ENCODE peak calls at places on chromosomes 2 and 18, in nine cellular contexts. One of them, this sample, is unnamed.
A peak's percentile ranks its signal among the peaks of the same experiment; 100 is the strongest.

GRCh38 chr2:98240796-98241398 is 105.4 kb upstream of the CNGA3 start:
- DNase-seq in PC-9: no peak
- DNase-seq in WERI-Rb-1: no peak
- DNase-seq in stomach: no peak
- DNase-seq in fibroblast of mammary gland: no peak
- DNase-seq in GM12865: no peak
- DNase-seq in astrocyte of the spinal cord: no peak
- DNase-seq in heart left ventricle: no peak
- DNase-seq in colonic mucosa: no peak
- DNase-seq in this sample: no peak

GRCh38 chr18:68865021-68865420 is 67.1 kb downstream of the CCDC102B start:
- DNase-seq in PC-9: no peak
- DNase-seq in WERI-Rb-1: no peak
- DNase-seq in stomach: no peak
- DNase-seq in fibroblast of mammary gland: no peak
- DNase-seq in GM12865: peak; percentile 12
- DNase-seq in astrocyte of the spinal cord: no peak
- DNase-seq in heart left ventricle: no peak
- DNase-seq in colonic mucosa: no peak
- DNase-seq in this sample: no peak

GRCh38 chr2:28608061-28608828 is 112.4 kb downstream of the PLB1 start:
- DNase-seq in PC-9: no peak
- DNase-seq in WERI-Rb-1: peak; percentile 45
- DNase-seq in stomach: no peak
- DNase-seq in fibroblast of mammary gland: no peak
- DNase-seq in GM12865: no peak
- DNase-seq in astrocyte of the spinal cord: no peak
- DNase-seq in heart left ventricle: peak; percentile 65
- DNase-seq in colonic mucosa: no peak
- DNase-seq in this sample: no peak

GRCh38 chr2:133461484-133461883 is 106.8 kb downstream of the NCKAP5 start:
- DNase-seq in PC-9: no peak
- DNase-seq in WERI-Rb-1: no peak
- DNase-seq in stomach: no peak
- DNase-seq in fibroblast of mammary gland: no peak
- DNase-seq in GM12865: no peak
- DNase-seq in astrocyte of the spinal cord: no peak
- DNase-seq in heart left ventricle: no peak
- DNase-seq in colonic mucosa: no peak
- DNase-seq in this sample: no peak

GRCh38 chr18:50051288-50051687 is 143.7 kb downstream of the MYO5B start:
- DNase-seq in PC-9: peak; percentile 10
- DNase-seq in WERI-Rb-1: peak; percentile 45
- DNase-seq in stomach: no peak
- DNase-seq in fibroblast of mammary gland: peak; percentile 14
- DNase-seq in GM12865: no peak
- DNase-seq in astrocyte of the spinal cord: no peak
- DNase-seq in heart left ventricle: no peak
- DNase-seq in colonic mucosa: no peak
- DNase-seq in this sample: peak; percentile 50

GRCh38 chr2:47528874-47529273 is 125.9 kb downstream of the MSH2 start:
- DNase-seq in PC-9: no peak
- DNase-seq in WERI-Rb-1: no peak
- DNase-seq in stomach: no peak
- DNase-seq in fibroblast of mammary gland: peak; percentile 39
- DNase-seq in GM12865: no peak
- DNase-seq in astrocyte of the spinal cord: peak; percentile 59
- DNase-seq in heart left ventricle: no peak
- DNase-seq in colonic mucosa: no peak
- DNase-seq in this sample: no peak

GRCh38 chr2:239605409-239605808 is 204.6 kb upstream of the HDAC4 start:
- DNase-seq in PC-9: no peak
- DNase-seq in WERI-Rb-1: no peak
- DNase-seq in stomach: no peak
- DNase-seq in fibroblast of mammary gland: no peak
- DNase-seq in GM12865: no peak
- DNase-seq in astrocyte of the spinal cord: no peak
- DNase-seq in heart left ventricle: no peak
- DNase-seq in colonic mucosa: no peak
- DNase-seq in this sample: no peak

GRCh38 chr2:63861220-63861822 is 19.6 kb downstream of the UGP2 start:
- DNase-seq in PC-9: no peak
- DNase-seq in WERI-Rb-1: peak; percentile 60
- DNase-seq in stomach: peak; percentile 60
- DNase-seq in fibroblast of mammary gland: peak; percentile 80
- DNase-seq in GM12865: peak; percentile 81
- DNase-seq in astrocyte of the spinal cord: peak; percentile 60
- DNase-seq in heart left ventricle: peak; percentile 48
- DNase-seq in colonic mucosa: peak; percentile 58
- DNase-seq in this sample: peak; percentile 51

GRCh38 chr2:235084424-235084823 is 132.6 kb downstream of the SH3BP4 start:
- DNase-seq in PC-9: no peak
- DNase-seq in WERI-Rb-1: no peak
- DNase-seq in stomach: no peak
- DNase-seq in fibroblast of mammary gland: no peak
- DNase-seq in GM12865: no peak
- DNase-seq in astrocyte of the spinal cord: no peak
- DNase-seq in heart left ventricle: no peak
- DNase-seq in colonic mucosa: no peak
- DNase-seq in this sample: no peak

GRCh38 chr2:231308631-231309414 is 86.7 kb upstream of the B3GNT7 start:
- DNase-seq in PC-9: peak; percentile 26
- DNase-seq in WERI-Rb-1: no peak
- DNase-seq in stomach: no peak
- DNase-seq in fibroblast of mammary gland: peak; percentile 40
- DNase-seq in GM12865: no peak
- DNase-seq in astrocyte of the spinal cord: peak; percentile 83
- DNase-seq in heart left ventricle: no peak
- DNase-seq in colonic mucosa: no peak
- DNase-seq in this sample: no peak

GRCh38 chr2:239216251-239216613 is 184.6 kb downstream of the HDAC4 start:
- DNase-seq in PC-9: no peak
- DNase-seq in WERI-Rb-1: no peak
- DNase-seq in stomach: no peak
- DNase-seq in fibroblast of mammary gland: no peak
- DNase-seq in GM12865: no peak
- DNase-seq in astrocyte of the spinal cord: no peak
- DNase-seq in heart left ventricle: no peak
- DNase-seq in colonic mucosa: no peak
- DNase-seq in this sample: no peak

GRCh38 chr2:142065156-142065555 is 65.7 kb downstream of the LRP1B start:
- DNase-seq in PC-9: no peak
- DNase-seq in WERI-Rb-1: no peak
- DNase-seq in stomach: no peak
- DNase-seq in fibroblast of mammary gland: no peak
- DNase-seq in GM12865: no peak
- DNase-seq in astrocyte of the spinal cord: no peak
- DNase-seq in heart left ventricle: no peak
- DNase-seq in colonic mucosa: no peak
- DNase-seq in this sample: no peak

GRCh38 chr2:101776172-101777043 is 78.9 kb downstream of the MAP4K4 start:
- DNase-seq in PC-9: no peak
- DNase-seq in WERI-Rb-1: no peak
- DNase-seq in stomach: no peak
- DNase-seq in fibroblast of mammary gland: no peak
- DNase-seq in GM12865: no peak
- DNase-seq in astrocyte of the spinal cord: no peak
- DNase-seq in heart left ventricle: no peak
- DNase-seq in colonic mucosa: no peak
- DNase-seq in this sample: no peak

DNA sequence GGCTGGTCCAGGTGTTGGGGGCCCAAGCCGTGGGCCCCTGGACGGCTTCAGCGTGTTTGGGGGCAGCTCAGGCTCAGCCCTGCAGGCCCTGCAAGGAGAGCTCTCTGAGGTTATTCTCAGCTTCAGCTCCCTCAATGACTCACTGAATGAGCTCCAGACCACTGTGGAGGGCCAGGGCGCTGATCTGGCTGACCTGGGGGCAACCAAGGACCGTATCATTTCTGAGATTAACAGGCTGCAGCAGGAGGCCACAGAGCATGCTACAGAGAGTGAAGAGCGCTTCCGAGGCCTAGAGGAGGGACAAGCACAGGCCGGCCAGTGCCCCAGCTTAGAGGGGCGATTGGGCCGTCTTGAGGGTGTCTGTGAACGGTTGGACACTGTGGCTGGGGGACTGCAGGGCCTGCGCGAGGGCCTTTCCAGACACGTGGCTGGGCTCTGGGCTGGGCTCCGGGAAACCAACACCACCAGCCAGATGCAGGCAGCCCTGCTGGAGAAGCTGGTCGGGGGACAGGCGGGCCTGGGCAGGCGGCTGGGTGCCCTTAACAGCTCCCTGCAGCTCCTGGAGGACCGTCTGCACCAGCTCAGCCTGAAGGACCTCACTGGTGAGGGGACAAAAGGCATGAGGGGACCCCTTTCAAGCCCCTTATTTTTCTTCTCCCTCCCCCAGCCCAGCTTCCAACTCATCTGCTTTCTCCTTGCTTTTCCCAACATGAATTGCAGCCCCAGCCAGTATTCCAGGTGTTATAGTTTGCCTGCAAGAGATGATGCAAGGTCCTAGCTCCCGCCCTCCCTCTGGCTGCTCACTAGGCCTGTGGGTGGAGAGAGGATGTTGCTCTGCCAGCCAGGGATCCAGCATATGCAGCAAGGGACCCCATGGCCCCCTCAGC is 2.9 kb upstream of the KHK start:
- DNase-seq in PC-9: no peak
- DNase-seq in WERI-Rb-1: no peak
- DNase-seq in stomach: no peak
- DNase-seq in fibroblast of mammary gland: no peak
- DNase-seq in GM12865: no peak
- DNase-seq in astrocyte of the spinal cord: no peak
- DNase-seq in heart left ventricle: no peak
- DNase-seq in colonic mucosa: no peak
- DNase-seq in this sample: no peak
- TF ChIP-seq CTCF in PC-9: no peak
- TF ChIP-seq CTCF in WERI-Rb-1: no peak
- TF ChIP-seq CTCF in stomach: no peak
- TF ChIP-seq CTCF in fibroblast of mammary gland: no peak
- TF ChIP-seq CTCF in GM12865: no peak
- TF ChIP-seq CTCF in astrocyte of the spinal cord: no peak
- TF ChIP-seq CTCF in heart left ventricle: no peak
- TF ChIP-seq CTCF in colonic mucosa: no peak
- TF ChIP-seq CTCF in this sample: no peak

DNA sequence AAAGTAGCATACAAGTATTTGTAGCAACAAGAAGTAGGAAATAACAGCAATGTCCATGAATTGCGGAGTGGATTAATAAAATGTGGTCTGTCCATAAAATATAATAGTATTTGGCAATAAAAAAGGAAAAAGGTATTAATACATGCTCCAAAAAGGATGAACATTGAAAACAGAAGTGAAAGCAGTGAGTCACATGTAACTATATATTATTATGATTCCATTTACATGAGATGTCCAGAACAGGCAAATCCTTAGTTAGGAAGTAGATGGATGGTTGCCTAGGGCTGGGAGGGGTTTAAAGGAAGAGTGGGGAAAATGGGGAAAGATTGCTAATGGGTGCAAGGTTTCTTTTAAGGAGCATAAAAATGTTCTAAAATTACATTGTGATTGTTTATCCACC is 44.5 kb downstream of the CCDC74A start:
- DNase-seq in PC-9: no peak
- DNase-seq in WERI-Rb-1: no peak
- DNase-seq in stomach: no peak
- DNase-seq in fibroblast of mammary gland: peak; percentile 18
- DNase-seq in GM12865: no peak
- DNase-seq in astrocyte of the spinal cord: no peak
- DNase-seq in heart left ventricle: no peak
- DNase-seq in colonic mucosa: no peak
- DNase-seq in this sample: no peak
- TF ChIP-seq CTCF in PC-9: no peak
- TF ChIP-seq CTCF in WERI-Rb-1: no peak
- TF ChIP-seq CTCF in stomach: no peak
- TF ChIP-seq CTCF in fibroblast of mammary gland: no peak
- TF ChIP-seq CTCF in GM12865: no peak
- TF ChIP-seq CTCF in astrocyte of the spinal cord: no peak
- TF ChIP-seq CTCF in heart left ventricle: no peak
- TF ChIP-seq CTCF in colonic mucosa: no peak
- TF ChIP-seq CTCF in this sample: no peak

GRCh38 chr2:233919938-233920337 is 2.8 kb downstream of the TRPM8 start:
- DNase-seq in PC-9: no peak
- DNase-seq in WERI-Rb-1: no peak
- DNase-seq in stomach: no peak
- DNase-seq in fibroblast of mammary gland: peak; percentile 47
- DNase-seq in GM12865: no peak
- DNase-seq in astrocyte of the spinal cord: peak; percentile 54
- DNase-seq in heart left ventricle: no peak
- DNase-seq in colonic mucosa: no peak
- DNase-seq in this sample: no peak

GRCh38 chr2:233919319-233919718 is 2.1 kb downstream of the TRPM8 start:
- DNase-seq in PC-9: no peak
- DNase-seq in WERI-Rb-1: no peak
- DNase-seq in stomach: no peak
- DNase-seq in fibroblast of mammary gland: no peak
- DNase-seq in GM12865: no peak
- DNase-seq in astrocyte of the spinal cord: no peak
- DNase-seq in heart left ventricle: no peak
- DNase-seq in colonic mucosa: no peak
- DNase-seq in this sample: no peak

GRCh38 chr2:233912799-233913423 is 4.3 kb upstream of the TRPM8 start:
- DNase-seq in PC-9: peak; percentile 54
- DNase-seq in WERI-Rb-1: no peak
- DNase-seq in stomach: no peak
- DNase-seq in fibroblast of mammary gland: peak; percentile 35
- DNase-seq in GM12865: peak; percentile 18
- DNase-seq in astrocyte of the spinal cord: peak; percentile 50
- DNase-seq in heart left ventricle: no peak
- DNase-seq in colonic mucosa: peak; percentile 22
- DNase-seq in this sample: peak; percentile 69

GRCh38 chr2:233917146-233917545 is at the start of gene TRPM8:
- DNase-seq in PC-9: no peak
- DNase-seq in WERI-Rb-1: no peak
- DNase-seq in stomach: no peak
- DNase-seq in fibroblast of mammary gland: no peak
- DNase-seq in GM12865: no peak
- DNase-seq in astrocyte of the spinal cord: no peak
- DNase-seq in heart left ventricle: no peak
- DNase-seq in colonic mucosa: no peak
- DNase-seq in this sample: no peak

GRCh38 chr2:233915133-233915532 is 2.0 kb upstream of the TRPM8 start:
- DNase-seq in PC-9: peak; percentile 18
- DNase-seq in WERI-Rb-1: no peak
- DNase-seq in stomach: no peak
- DNase-seq in fibroblast of mammary gland: no peak
- DNase-seq in GM12865: peak; percentile 2
- DNase-seq in astrocyte of the spinal cord: no peak
- DNase-seq in heart left ventricle: no peak
- DNase-seq in colonic mucosa: no peak
- DNase-seq in this sample: no peak
- TF ChIP-seq CTCF in PC-9: peak; percentile 50
- TF ChIP-seq CTCF in WERI-Rb-1: peak; percentile 42
- TF ChIP-seq CTCF in stomach: no peak
- TF ChIP-seq CTCF in fibroblast of mammary gland: peak; percentile 16
- TF ChIP-seq CTCF in GM12865: peak; percentile 1
- TF ChIP-seq CTCF in astrocyte of the spinal cord: peak; percentile 27
- TF ChIP-seq CTCF in heart left ventricle: no peak
- TF ChIP-seq CTCF in colonic mucosa: no peak
- TF ChIP-seq CTCF in this sample: no peak

DNA sequence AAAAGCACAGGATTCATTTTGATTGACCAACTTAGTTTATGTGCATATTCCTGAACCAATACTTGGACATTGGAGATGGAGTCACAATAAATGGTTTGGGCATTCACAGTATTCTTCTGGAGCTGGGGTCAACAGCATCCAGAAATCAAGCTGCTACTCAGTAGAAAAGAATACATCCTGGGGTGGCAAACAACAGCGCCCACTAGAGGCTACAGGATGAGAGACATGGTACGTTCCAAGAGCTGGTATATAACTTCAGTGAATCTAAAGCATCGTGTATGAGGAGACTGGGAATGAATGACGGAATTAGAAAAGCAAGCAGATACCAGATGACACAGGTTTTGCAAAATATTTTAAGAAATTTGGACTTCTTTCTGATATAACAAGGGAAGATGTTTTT is 142.9 kb upstream of the FIGN start:
- DNase-seq in PC-9: peak; percentile 1
- DNase-seq in WERI-Rb-1: peak; percentile 59
- DNase-seq in stomach: peak; percentile 37
- DNase-seq in fibroblast of mammary gland: peak; percentile 45
- DNase-seq in GM12865: peak; percentile 41
- DNase-seq in astrocyte of the spinal cord: peak; percentile 15
- DNase-seq in heart left ventricle: no peak
- DNase-seq in colonic mucosa: peak; percentile 18
- DNase-seq in this sample: peak; percentile 28
- TF ChIP-seq CTCF in PC-9: peak; percentile 47
- TF ChIP-seq CTCF in WERI-Rb-1: peak; percentile 81
- TF ChIP-seq CTCF in stomach: peak; percentile 45
- TF ChIP-seq CTCF in fibroblast of mammary gland: peak; percentile 73
- TF ChIP-seq CTCF in GM12865: peak; percentile 70
- TF ChIP-seq CTCF in astrocyte of the spinal cord: peak; percentile 62
- TF ChIP-seq CTCF in heart left ventricle: peak; percentile 20
- TF ChIP-seq CTCF in colonic mucosa: no peak
- TF ChIP-seq CTCF in this sample: peak; percentile 51

This sample was measured in Calu3.